ENCODE peak calls at places on chromosomes 7 and 10, in nine cellular contexts. Z is non-pigmented ciliary epithelial cell; L is effector CD4-positive, alpha-beta T cell; J is effector memory CD8-positive, alpha-beta T cell; C is NCI-H187; V is left lobe of liver; I is activated CD4-positive, alpha-beta T cell treated with anti-CD3 and anti-CD28 coated beads, Interleukin-2, amount 50 U/mL, for 24 hours; R is heart right ventricle; O is NCI-H1092. B is an unnamed sample.

GRCh38 chr7:33196194-33196593 is 66.8 kb downstream of the BBS9 start:
- DNase-seq in J (no peak), R (no peak), O (no peak), L (no peak), C (no peak), Z (no peak), I (no peak), V (no peak), B (no peak)

GRCh38 chr7:127717502-127718125 is 65.6 kb downstream of the SND1 start:
- DNase-seq in V (no peak), J (no peak), L (no peak), C (no peak), I (no peak), R (no peak), O (no peak), Z (no peak), B (peak)

GRCh38 chr7:91034459-91035368 is 229.5 kb upstream of the FZD1 start:
- DNase-seq in V (peak), I (no peak), J (no peak), L (no peak), O (peak), R (peak), Z (peak), C (peak), B (peak)

GRCh38 chr10:126640391-126640790 is 30.1 kb downstream of the C10orf90 start:
- DNase-seq in R (no peak), L (no peak), J (no peak), O (no peak), V (no peak), C (no peak), I (no peak), Z (no peak), B (no peak)

GRCh38 chr7:16167531-16167930 is 253.8 kb downstream of the CRPPA start:
- DNase-seq in Z (no peak), O (no peak), J (no peak), C (no peak), I (no peak), R (no peak), L (no peak), V (no peak), B (no peak)

GRCh38 chr7:69412331-69413146 is 185.7 kb upstream of the AUTS2 start:
- DNase-seq in O (no peak), J (no peak), C (no peak), L (no peak), Z (no peak), R (peak), I (no peak), V (no peak), B (peak)

GRCh38 chr7:42096681-42097637 is 140.1 kb downstream of the GLI3 start:
- DNase-seq in Z (no peak), C (no peak), L (no peak), R (peak), O (no peak), J (no peak), I (no peak), V (no peak), B (peak)

GRCh38 chr10:118793545-118793944 is 38.8 kb upstream of the CACUL1 start:
- DNase-seq in I (no peak), Z (no peak), R (no peak), O (no peak), J (no peak), C (no peak), V (no peak), L (no peak), B (no peak)

GRCh38 chr10:98047009-98047741 is 16.8 kb upstream of the CRTAC1 start:
- DNase-seq in O (peak), V (no peak), C (no peak), J (no peak), L (no peak), I (no peak), R (peak), Z (no peak), B (no peak)

GRCh38 chr7:15581352-15581951 is 19.6 kb upstream of the AGMO start:
- DNase-seq in L (no peak), C (no peak), R (no peak), O (no peak), J (no peak), Z (no peak), V (no peak), I (no peak), B (no peak)

GRCh38 chr10:11320809-11321520 is 290.5 kb downstream of the USP6NL start:
- DNase-seq in L (no peak), Z (no peak), J (no peak), O (no peak), V (no peak), I (no peak), C (no peak), R (no peak), B (no peak)

GRCh38 chr7:43104874-43105520 is 7.5 kb upstream of the HECW1 start:
- DNase-seq in Z (no peak), O (no peak), I (no peak), J (no peak), R (no peak), C (no peak), L (no peak), V (no peak), B (no peak)

GRCh38 chr7:111605246-111605645 is 43.0 kb upstream of the IMMP2L start:
- DNase-seq in R (no peak), O (no peak), L (no peak), C (no peak), Z (no peak), I (no peak), V (no peak), J (no peak), B (no peak)

GRCh38 chr10:6924166-6924565 is 344.1 kb upstream of the PRKCQ start:
- DNase-seq in O (no peak), Z (no peak), I (no peak), V (no peak), J (no peak), L (no peak), C (no peak), R (no peak), B (no peak)

GRCh38 chr7:139775829-139776266 is 1.9 kb downstream of the HIPK2 start:
- DNase-seq in O (peak), Z (peak), I (no peak), R (peak), V (no peak), L (peak), C (no peak), J (peak), B (peak)

B was measured in SJCRH30.